ENCODE peak calls at places on chromosomes 1 and 21, in eight cellular contexts. Q is CD8-positive, alpha-beta T cell; Y is body of pancreas; E is neural progenitor cell; C is CD8-positive, alpha-beta memory T cell; J is transverse colon; U is effector memory CD4-positive, alpha-beta T cell; T is BJ. N is an unnamed sample. For H3K36me3, the result is how much of the 10 kb centered on the place peaks cover.

GRCh38 chr1:174769961-174770549 is 229.7 kb upstream of the CACYBP start:
- DNase-seq in Q (no peak), Y (no peak), E (peak), C (no peak), J (no peak), U (no peak), T (peak), N (no peak)

GRCh38 chr1:206469933-206470691 is at the start of gene IKBKE:
- DNase-seq in Q (peak), Y (peak), E (peak), C (peak), J (peak), U (no peak), T (no peak), N (no peak)

GRCh38 chr1:56964349-56964748 is 1.5 kb downstream of the C8B start:
- DNase-seq in Q (no peak), Y (no peak), E (no peak), C (no peak), J (no peak), U (no peak), T (no peak), N (no peak)

GRCh38 chr1:56215771-56216170 is 363.6 kb downstream of the PLPP3 start:
- DNase-seq in Q (no peak), Y (no peak), E (no peak), C (no peak), J (no peak), U (no peak), T (no peak), N (no peak)

GRCh38 chr1:153563991-153564390 is 1.7 kb downstream of the S100A2 start:
- DNase-seq in Q (no peak), Y (no peak), E (no peak), C (no peak), J (no peak), U (no peak), T (no peak), N (peak)

GRCh38 chr1:94743866-94744265 is 76.3 kb upstream of the SLC44A3 start:
- DNase-seq in Q (no peak), Y (no peak), E (no peak), C (no peak), J (peak), U (no peak), T (no peak), N (no peak)

GRCh38 chr1:94654031-94654430 is 112.5 kb upstream of the F3 start:
- DNase-seq in Q (no peak), Y (no peak), E (no peak), C (no peak), J (no peak), U (no peak), T (no peak), N (no peak)

GRCh38 chr1:238135708-238136107 is 245.0 kb upstream of the ZP4 start:
- DNase-seq in Q (no peak), Y (no peak), E (no peak), C (no peak), J (no peak), U (no peak), T (no peak), N (no peak)

GRCh38 chr21:38272215-38272614 is 15.4 kb downstream of the KCNJ15 start:
- DNase-seq in Q (no peak), Y (no peak), E (no peak), C (no peak), J (no peak), U (no peak), T (no peak), N (peak)

GRCh38 chr1:192513697-192514096 is 61.9 kb upstream of the RGS1 start:
- DNase-seq in Q (no peak), Y (no peak), E (no peak), C (no peak), J (no peak), U (no peak), T (no peak), N (no peak)

GRCh38 chr1:54110991-54111390 is 41.8 kb downstream of the CDCP2 start:
- DNase-seq in Q (no peak), Y (no peak), E (no peak), C (no peak), J (no peak), U (no peak), T (no peak), N (no peak)

GRCh38 chr1:19533626-19534025 is 48.3 kb upstream of the CAPZB start:
- DNase-seq in Q (no peak), Y (no peak), E (no peak), C (no peak), J (peak), U (no peak), T (no peak), N (no peak)

GRCh38 chr1:228212415-228212965 is 4.6 kb downstream of the OBSCN start:
- DNase-seq in Q (no peak), Y (no peak), E (peak), C (no peak), J (no peak), U (no peak), T (no peak), N (peak)

DNA sequence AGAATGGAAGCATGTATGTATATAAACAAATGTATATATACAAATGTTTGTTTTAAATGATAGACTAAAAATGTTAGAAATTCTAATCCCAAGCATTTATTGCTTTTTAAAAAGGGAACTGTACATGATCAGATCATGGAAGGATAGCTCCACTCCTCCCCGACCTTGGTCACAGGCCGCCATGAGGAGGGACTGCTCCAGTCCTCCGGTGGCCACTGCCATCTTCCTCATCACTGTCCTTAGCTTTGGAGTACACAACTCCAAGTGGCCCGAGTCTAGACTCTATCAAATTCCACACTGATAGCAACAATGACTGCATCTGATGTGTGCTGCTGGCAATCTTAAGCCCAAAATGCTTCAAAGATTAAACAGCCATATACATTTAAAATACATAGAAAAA is 9.7 kb downstream of the SYF2 start:
- DNase-seq in Q (no peak), Y (no peak), E (no peak), C (no peak), J (no peak), U (no peak), T (no peak), N (no peak)
- H3K36me3 ChIP-seq in Q (under half), Y (under half), E (under half), C (under half), J (under half), U (half or more), T (under half), N (under half)

GRCh38 chr1:15650433-15650832 is 33.2 kb downstream of the DDI2 start:
- DNase-seq in Q (no peak), Y (no peak), E (no peak), C (no peak), J (no peak), U (no peak), T (no peak), N (no peak)
- H3K36me3 ChIP-seq in Q (under half), Y (under half), E (under half), C (under half), J (under half), U (under half), T (under half), N (under half)

GRCh38 chr1:221963742-221964141 is 221.9 kb upstream of the DUSP10 start:
- DNase-seq in Q (no peak), Y (no peak), E (no peak), C (no peak), J (no peak), U (no peak), T (no peak), N (no peak)
- H3K36me3 ChIP-seq in Q (under half), Y (under half), E (under half), C (under half), J (under half), U (under half), T (under half), N (under half)

GRCh38 chr1:60668584-60668983 is 413.8 kb upstream of the NFIA start:
- DNase-seq in Q (no peak), Y (peak), E (no peak), C (no peak), J (no peak), U (no peak), T (no peak), N (no peak)
- H3K36me3 ChIP-seq in Q (under half), Y (under half), E (under half), C (under half), J (under half), U (under half), T (under half), N (under half)